ENCODE peak calls at places on chromosomes 3 and 15, in seven cellular contexts. Q, W, K, H, I, X and P are unnamed samples.

GRCh38 chr3:188884299-188885043 is 287.3 kb upstream of the TPRG1 start:
- DNase-seq in I (no peak), X (no peak), K (no peak), Q (no peak), H (no peak), W (no peak), P (no peak)

GRCh38 chr15:79339588-79340314 is 28.8 kb downstream of the TMED3 start:
- DNase-seq in W (no peak), Q (no peak), H (peak), X (peak), K (no peak), I (peak), P (peak)

GRCh38 chr3:29644956-29645661 is 364.2 kb downstream of the RBMS3 start:
- DNase-seq in Q (no peak), W (no peak), I (peak), X (no peak), H (no peak), K (no peak), P (no peak)

GRCh38 chr3:119817071-119817470 is 35.2 kb downstream of the NR1I2 start:
- DNase-seq in H (peak), K (no peak), X (no peak), W (no peak), Q (no peak), I (no peak), P (no peak)

GRCh38 chr3:50652709-50653108 is 22.0 kb upstream of the DOCK3 start:
- DNase-seq in I (peak), Q (peak), X (peak), W (no peak), H (peak), K (peak), P (no peak)

GRCh38 chr15:64092075-64092820 is 1.4 kb downstream of the CIAO2A start:
- DNase-seq in W (no peak), I (no peak), Q (no peak), H (no peak), K (no peak), X (peak), P (no peak)

GRCh38 chr3:194805546-194805945 is 119.9 kb downstream of the FAM43A start:
- DNase-seq in I (no peak), Q (no peak), H (no peak), W (no peak), K (no peak), X (no peak), P (no peak)

GRCh38 chr3:190566043-190566933 is 52.4 kb downstream of the IL1RAP start:
- DNase-seq in W (peak), I (peak), X (peak), K (peak), Q (peak), H (peak), P (no peak)

GRCh38 chr15:89783111-89783860 is 7.2 kb downstream of the MESP2 start:
- DNase-seq in H (peak), Q (no peak), K (no peak), X (no peak), I (peak), W (no peak), P (no peak)

GRCh38 chr15:76390571-76390970 is 54.0 kb downstream of the ISL2 start:
- DNase-seq in I (no peak), Q (no peak), X (no peak), H (no peak), K (no peak), W (no peak), P (no peak)

GRCh38 chr3:183252973-183253363 is at the start of gene B3GNT5:
- DNase-seq in K (peak), H (peak), X (no peak), Q (peak), I (peak), W (no peak), P (no peak)

GRCh38 chr3:42853739-42854302 is 21.9 kb downstream of the CYP8B1 start:
- DNase-seq in W (no peak), I (no peak), H (no peak), X (peak), Q (no peak), K (no peak), P (no peak)

GRCh38 chr3:139455855-139456254 is 20.5 kb downstream of the RBP2 start:
- DNase-seq in W (no peak), K (no peak), X (no peak), Q (peak), I (no peak), H (no peak), P (no peak)
- TF ChIP-seq CTCF in W (no peak), K (no peak), X (no peak), Q (peak), I (peak), H (no peak), P (no peak)

GRCh38 chr3:49563766-49564165 is 9.5 kb downstream of the BSN start:
- DNase-seq in H (no peak), X (no peak), I (no peak), K (no peak), W (no peak), Q (no peak), P (no peak)

GRCh38 chr3:49568965-49569364 is 14.7 kb downstream of the BSN start:
- DNase-seq in Q (no peak), H (no peak), W (no peak), K (no peak), X (no peak), I (no peak), P (no peak)

GRCh38 chr3:49567406-49567805 is 13.1 kb downstream of the BSN start:
- DNase-seq in Q (no peak), W (no peak), I (no peak), X (no peak), K (no peak), H (no peak), P (no peak)

GRCh38 chr3:49563040-49563578 is 8.8 kb downstream of the BSN start:
- DNase-seq in K (no peak), X (no peak), I (no peak), Q (no peak), H (no peak), W (no peak), P (no peak)

GRCh38 chr3:49566312-49566711 is 12.0 kb downstream of the BSN start:
- DNase-seq in W (no peak), Q (no peak), X (no peak), K (no peak), I (peak), H (no peak), P (no peak)
- TF ChIP-seq CTCF in W (no peak), Q (no peak), X (peak), K (no peak), I (peak), H (peak), P (peak)

DNA sequence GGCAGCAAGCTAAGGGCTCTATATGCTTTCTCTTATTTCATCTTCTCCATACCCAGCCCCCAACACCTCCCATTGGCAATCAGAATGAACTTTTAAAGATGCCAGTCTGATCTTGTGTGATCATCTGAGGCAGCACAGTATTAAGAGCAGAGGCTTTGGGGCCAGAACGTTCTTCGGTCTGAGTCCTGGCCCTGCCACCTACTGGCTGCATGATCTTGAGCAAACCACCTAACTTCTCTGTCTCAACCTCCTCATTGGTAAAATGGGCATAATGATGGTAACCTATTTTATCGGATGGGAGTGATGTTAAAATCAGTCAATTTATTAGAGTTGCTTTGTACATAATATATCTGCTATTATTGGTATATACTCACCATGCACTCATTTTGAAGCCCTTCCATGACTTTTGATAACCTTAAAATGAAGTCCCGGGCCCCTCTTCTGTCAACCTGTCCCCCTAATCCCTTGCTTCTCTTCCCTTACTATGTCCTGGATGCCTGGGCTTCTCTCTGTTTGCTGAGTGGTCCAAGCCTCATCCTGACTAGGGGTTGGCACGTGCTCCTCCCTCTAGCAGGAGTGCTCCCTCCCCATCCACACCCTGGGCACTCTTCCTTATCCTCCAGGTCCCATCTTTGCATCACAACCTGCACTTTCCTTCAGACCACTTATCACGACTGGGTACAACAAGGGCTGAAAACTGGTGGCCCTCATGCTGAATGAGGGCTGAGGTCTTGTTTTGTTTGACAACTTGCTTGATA is 6.3 kb downstream of the EFCAB12 start:
- DNase-seq in Q (no peak), X (no peak), W (no peak), K (no peak), H (no peak), I (no peak), P (no peak)
- TF ChIP-seq CTCF in Q (peak), X (peak), W (no peak), K (no peak), H (peak), I (peak), P (no peak)

DNA sequence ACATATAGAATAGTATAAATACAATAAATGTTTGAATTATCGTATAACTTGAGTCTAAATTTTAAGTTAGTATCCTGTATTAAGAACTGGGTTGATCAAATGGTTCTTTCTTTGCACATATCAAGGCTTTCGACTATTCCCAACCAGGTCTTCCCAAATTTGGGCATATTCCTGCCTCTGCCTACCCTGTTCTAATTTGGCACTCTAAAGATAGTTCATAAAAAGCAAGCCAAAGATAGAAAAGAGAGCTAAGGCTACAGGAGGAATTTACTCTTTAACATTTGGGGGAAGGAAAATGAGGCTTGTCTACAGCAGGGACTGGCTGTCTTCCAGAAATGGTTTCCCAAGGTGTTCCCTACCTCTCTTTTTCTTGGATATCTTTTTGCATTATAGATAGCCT is 36.1 kb downstream of the SLC35A5 start:
- DNase-seq in K (no peak), Q (no peak), I (no peak), W (no peak), H (no peak), X (no peak), P (no peak)
- TF ChIP-seq CTCF in K (no peak), Q (no peak), I (no peak), W (no peak), H (no peak), X (no peak), P (no peak)

GRCh38 chr3:30895329-30895728 is 868 bp upstream of the GADL1 start:
- DNase-seq in X (no peak), K (no peak), H (no peak), I (no peak), W (no peak), Q (no peak), P (no peak)

GRCh38 chr3:30893678-30894325 is 659 bp downstream of the GADL1 start:
- DNase-seq in H (no peak), I (no peak), Q (no peak), W (no peak), K (no peak), X (no peak), P (no peak)

GRCh38 chr3:30890907-30891306 is 3.6 kb downstream of the GADL1 start:
- DNase-seq in I (no peak), W (no peak), H (no peak), Q (no peak), K (no peak), X (no peak), P (no peak)

GRCh38 chr3:30894521-30895289 is at the start of gene GADL1:
- DNase-seq in W (peak), K (peak), X (no peak), H (peak), I (peak), Q (peak), P (no peak)
- TF ChIP-seq CTCF in W (no peak), K (no peak), X (peak), H (peak), I (no peak), Q (no peak), P (no peak)

GRCh38 chr15:94239474-94239873 is 8.1 kb downstream of the MCTP2 start:
- DNase-seq in I (no peak), X (no peak), W (no peak), K (no peak), H (no peak), Q (no peak), P (no peak)

GRCh38 chr15:94238539-94239118 is 7.3 kb downstream of the MCTP2 start:
- DNase-seq in K (no peak), H (no peak), X (no peak), W (no peak), Q (no peak), I (no peak), P (no peak)

GRCh38 chr15:94235681-94236080 is 4.3 kb downstream of the MCTP2 start:
- DNase-seq in W (no peak), K (no peak), Q (no peak), H (no peak), I (no peak), X (no peak), P (no peak)

GRCh38 chr15:94236638-94237037 is 5.3 kb downstream of the MCTP2 start:
- DNase-seq in Q (no peak), I (no peak), K (no peak), X (no peak), H (no peak), W (no peak), P (no peak)

DNA sequence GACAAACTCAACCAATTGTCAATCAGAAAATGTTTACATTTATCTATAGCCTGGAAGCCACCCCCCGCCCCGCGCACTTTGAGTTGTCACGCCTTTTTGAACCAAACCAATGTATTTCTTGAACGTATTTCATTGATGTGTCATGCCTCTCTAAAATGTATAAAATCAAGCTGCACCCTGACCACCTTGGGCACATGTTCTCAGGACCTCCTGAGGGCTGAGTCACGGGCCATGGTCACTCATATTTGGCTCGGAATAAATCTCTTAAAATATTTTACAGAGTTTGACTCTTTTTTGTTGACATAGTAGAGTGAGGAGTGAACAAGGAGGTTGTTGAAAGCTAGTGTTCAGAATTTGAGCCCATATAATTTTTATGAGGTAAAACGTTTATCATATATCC is 6.5 kb downstream of the MCTP2 start:
- DNase-seq in X (no peak), Q (no peak), H (no peak), W (no peak), I (no peak), K (no peak), P (no peak)
- TF ChIP-seq CTCF in X (no peak), Q (no peak), H (no peak), W (no peak), I (no peak), K (no peak), P (no peak)

GRCh38 chr3:155178810-155179424 is 98.8 kb downstream of the MME start:
- DNase-seq in W (no peak), X (no peak), H (no peak), Q (no peak), I (no peak), K (no peak), P (no peak)
- TF ChIP-seq CTCF in W (no peak), X (no peak), H (no peak), Q (no peak), I (no peak), K (no peak), P (no peak)